ENCODE peak calls at places on chromosome 5, in seven cellular contexts. One of them, this sample, is unnamed.

GRCh38 chr5:74122979-74123575 is 497.1 kb downstream of the ARHGEF28 start:
- DNase-seq in stimulated activated CD4-positive, alpha-beta T cell treated with anti-CD3 and anti-CD28 coated beads, TNF-alpha, amount 100 ng/mL, for 1 hour: no peak
- DNase-seq in natural killer cell: no peak
- DNase-seq in EL: no peak
- DNase-seq in NAMALWA: no peak
- DNase-seq in CD8-positive, alpha-beta T cell: no peak
- DNase-seq in WTC11: no peak
- DNase-seq in this sample: peak; percentile 43

GRCh38 chr5:57989378-57989777 is 470.5 kb downstream of the PLK2 start:
- DNase-seq in stimulated activated CD4-positive, alpha-beta T cell treated with anti-CD3 and anti-CD28 coated beads, TNF-alpha, amount 100 ng/mL, for 1 hour: no peak
- DNase-seq in natural killer cell: no peak
- DNase-seq in EL: peak; percentile 19
- DNase-seq in NAMALWA: no peak
- DNase-seq in CD8-positive, alpha-beta T cell: no peak
- DNase-seq in WTC11: no peak
- DNase-seq in this sample: peak; percentile 45

GRCh38 chr5:142108432-142109355 is at the start of gene NDFIP1:
- DNase-seq in stimulated activated CD4-positive, alpha-beta T cell treated with anti-CD3 and anti-CD28 coated beads, TNF-alpha, amount 100 ng/mL, for 1 hour: peak; percentile 77
- DNase-seq in natural killer cell: peak; percentile 82
- DNase-seq in EL: peak; percentile 82
- DNase-seq in NAMALWA: peak; percentile 75
- DNase-seq in CD8-positive, alpha-beta T cell: peak; percentile 93
- DNase-seq in WTC11: peak; percentile 84
- DNase-seq in this sample: peak; percentile 84

GRCh38 chr5:83433891-83434290 is 37.7 kb upstream of the VCAN start:
- DNase-seq in stimulated activated CD4-positive, alpha-beta T cell treated with anti-CD3 and anti-CD28 coated beads, TNF-alpha, amount 100 ng/mL, for 1 hour: no peak
- DNase-seq in natural killer cell: no peak
- DNase-seq in EL: no peak
- DNase-seq in NAMALWA: no peak
- DNase-seq in CD8-positive, alpha-beta T cell: no peak
- DNase-seq in WTC11: no peak
- DNase-seq in this sample: no peak

GRCh38 chr5:14143843-14144585 is 872 bp downstream of the TRIO start:
- DNase-seq in stimulated activated CD4-positive, alpha-beta T cell treated with anti-CD3 and anti-CD28 coated beads, TNF-alpha, amount 100 ng/mL, for 1 hour: peak; percentile 24
- DNase-seq in natural killer cell: peak; percentile 53
- DNase-seq in EL: no peak
- DNase-seq in NAMALWA: peak; percentile 61
- DNase-seq in CD8-positive, alpha-beta T cell: peak; percentile 51
- DNase-seq in WTC11: peak; percentile 42
- DNase-seq in this sample: no peak

GRCh38 chr5:170254056-170254455 is 21.3 kb downstream of the C5orf58 start:
- DNase-seq in stimulated activated CD4-positive, alpha-beta T cell treated with anti-CD3 and anti-CD28 coated beads, TNF-alpha, amount 100 ng/mL, for 1 hour: no peak
- DNase-seq in natural killer cell: no peak
- DNase-seq in EL: no peak
- DNase-seq in NAMALWA: peak; percentile 18
- DNase-seq in CD8-positive, alpha-beta T cell: peak; percentile 79
- DNase-seq in WTC11: no peak
- DNase-seq in this sample: no peak

GRCh38 chr5:9850456-9850855 is 220.3 kb upstream of the TAS2R1 start:
- DNase-seq in stimulated activated CD4-positive, alpha-beta T cell treated with anti-CD3 and anti-CD28 coated beads, TNF-alpha, amount 100 ng/mL, for 1 hour: no peak
- DNase-seq in natural killer cell: no peak
- DNase-seq in EL: no peak
- DNase-seq in NAMALWA: no peak
- DNase-seq in CD8-positive, alpha-beta T cell: no peak
- DNase-seq in WTC11: no peak
- DNase-seq in this sample: no peak

GRCh38 chr5:68382640-68383039 is 167.1 kb downstream of the PIK3R1 start:
- DNase-seq in stimulated activated CD4-positive, alpha-beta T cell treated with anti-CD3 and anti-CD28 coated beads, TNF-alpha, amount 100 ng/mL, for 1 hour: no peak
- DNase-seq in natural killer cell: no peak
- DNase-seq in EL: no peak
- DNase-seq in NAMALWA: no peak
- DNase-seq in CD8-positive, alpha-beta T cell: no peak
- DNase-seq in WTC11: no peak
- DNase-seq in this sample: no peak

GRCh38 chr5:87121315-87122170 is 146.1 kb upstream of the RASA1 start:
- DNase-seq in stimulated activated CD4-positive, alpha-beta T cell treated with anti-CD3 and anti-CD28 coated beads, TNF-alpha, amount 100 ng/mL, for 1 hour: no peak
- DNase-seq in natural killer cell: peak; percentile 19
- DNase-seq in EL: peak; percentile 92
- DNase-seq in NAMALWA: peak; percentile 45
- DNase-seq in CD8-positive, alpha-beta T cell: peak; percentile 58
- DNase-seq in WTC11: no peak
- DNase-seq in this sample: peak; percentile 94

GRCh38 chr5:10627185-10628115 is 63.6 kb downstream of the ANKRD33B start:
- DNase-seq in stimulated activated CD4-positive, alpha-beta T cell treated with anti-CD3 and anti-CD28 coated beads, TNF-alpha, amount 100 ng/mL, for 1 hour: peak; percentile 43
- DNase-seq in natural killer cell: peak; percentile 72
- DNase-seq in EL: peak; percentile 99
- DNase-seq in NAMALWA: peak; percentile 95
- DNase-seq in CD8-positive, alpha-beta T cell: peak; percentile 87
- DNase-seq in WTC11: peak; percentile 95
- DNase-seq in this sample: peak; percentile 98

GRCh38 chr5:59789197-59789596 is 104.3 kb downstream of the PDE4D start:
- DNase-seq in stimulated activated CD4-positive, alpha-beta T cell treated with anti-CD3 and anti-CD28 coated beads, TNF-alpha, amount 100 ng/mL, for 1 hour: no peak
- DNase-seq in natural killer cell: no peak
- DNase-seq in EL: no peak
- DNase-seq in NAMALWA: no peak
- DNase-seq in CD8-positive, alpha-beta T cell: no peak
- DNase-seq in WTC11: no peak
- DNase-seq in this sample: peak; percentile 24

GRCh38 chr5:30808996-30809395 is 384.5 kb upstream of the CDH6 start:
- DNase-seq in stimulated activated CD4-positive, alpha-beta T cell treated with anti-CD3 and anti-CD28 coated beads, TNF-alpha, amount 100 ng/mL, for 1 hour: no peak
- DNase-seq in natural killer cell: no peak
- DNase-seq in EL: no peak
- DNase-seq in NAMALWA: no peak
- DNase-seq in CD8-positive, alpha-beta T cell: no peak
- DNase-seq in WTC11: no peak
- DNase-seq in this sample: peak; percentile 51

GRCh38 chr5:27568811-27569210 is 530.4 kb upstream of the CDH9 start:
- DNase-seq in stimulated activated CD4-positive, alpha-beta T cell treated with anti-CD3 and anti-CD28 coated beads, TNF-alpha, amount 100 ng/mL, for 1 hour: no peak
- DNase-seq in natural killer cell: no peak
- DNase-seq in EL: no peak
- DNase-seq in NAMALWA: no peak
- DNase-seq in CD8-positive, alpha-beta T cell: no peak
- DNase-seq in WTC11: no peak
- DNase-seq in this sample: peak; percentile 22

GRCh38 chr5:171574374-171574773 is 154.9 kb downstream of the FGF18 start:
- DNase-seq in stimulated activated CD4-positive, alpha-beta T cell treated with anti-CD3 and anti-CD28 coated beads, TNF-alpha, amount 100 ng/mL, for 1 hour: no peak
- DNase-seq in natural killer cell: no peak
- DNase-seq in EL: no peak
- DNase-seq in NAMALWA: no peak
- DNase-seq in CD8-positive, alpha-beta T cell: no peak
- DNase-seq in WTC11: no peak
- DNase-seq in this sample: no peak

GRCh38 chr5:62886603-62887315 is 308.1 kb downstream of the LRRC70 start:
- DNase-seq in stimulated activated CD4-positive, alpha-beta T cell treated with anti-CD3 and anti-CD28 coated beads, TNF-alpha, amount 100 ng/mL, for 1 hour: no peak
- DNase-seq in natural killer cell: no peak
- DNase-seq in EL: no peak
- DNase-seq in NAMALWA: no peak
- DNase-seq in CD8-positive, alpha-beta T cell: no peak
- DNase-seq in WTC11: no peak
- DNase-seq in this sample: peak; percentile 18

GRCh38 chr5:140795259-140795641 is 598 bp downstream of the PCDHA2 start:
- DNase-seq in stimulated activated CD4-positive, alpha-beta T cell treated with anti-CD3 and anti-CD28 coated beads, TNF-alpha, amount 100 ng/mL, for 1 hour: no peak
- DNase-seq in natural killer cell: no peak
- DNase-seq in EL: peak; percentile 20
- DNase-seq in NAMALWA: peak; percentile 4
- DNase-seq in CD8-positive, alpha-beta T cell: no peak
- DNase-seq in WTC11: no peak
- DNase-seq in this sample: no peak

GRCh38 chr5:110288766-110289165 is 437.7 kb downstream of the TMEM232 start:
- DNase-seq in stimulated activated CD4-positive, alpha-beta T cell treated with anti-CD3 and anti-CD28 coated beads, TNF-alpha, amount 100 ng/mL, for 1 hour: no peak
- DNase-seq in natural killer cell: no peak
- DNase-seq in EL: peak; percentile 71
- DNase-seq in NAMALWA: no peak
- DNase-seq in CD8-positive, alpha-beta T cell: no peak
- DNase-seq in WTC11: no peak
- DNase-seq in this sample: peak; percentile 80

GRCh38 chr5:157197088-157197487 is 16.4 kb downstream of the ITK start:
- DNase-seq in stimulated activated CD4-positive, alpha-beta T cell treated with anti-CD3 and anti-CD28 coated beads, TNF-alpha, amount 100 ng/mL, for 1 hour: no peak
- DNase-seq in natural killer cell: no peak
- DNase-seq in EL: no peak
- DNase-seq in NAMALWA: no peak
- DNase-seq in CD8-positive, alpha-beta T cell: no peak
- DNase-seq in WTC11: no peak
- DNase-seq in this sample: no peak

GRCh38 chr5:56669534-56670483 is 145.5 kb upstream of the MAP3K1 start:
- DNase-seq in stimulated activated CD4-positive, alpha-beta T cell treated with anti-CD3 and anti-CD28 coated beads, TNF-alpha, amount 100 ng/mL, for 1 hour: no peak
- DNase-seq in natural killer cell: peak; percentile 20
- DNase-seq in EL: peak; percentile 11
- DNase-seq in NAMALWA: peak; percentile 93
- DNase-seq in CD8-positive, alpha-beta T cell: no peak
- DNase-seq in WTC11: peak; percentile 38
- DNase-seq in this sample: no peak